ENCODE peak calls at places on chromosomes 13 and 19, in eight cellular contexts. One of them, this sample, is unnamed.

GRCh38 chr13:37138169-37138568 is 32.7 kb upstream of the CSNK1A1L start:
- DNase-seq in caudate nucleus: no peak
- DNase-seq in effector memory CD4-positive, alpha-beta T cell: no peak
- DNase-seq in T-helper 2 cell: no peak
- DNase-seq in HEK293T: peak
- DNase-seq in posterior cingulate gyrus: no peak
- DNase-seq in G401: no peak
- DNase-seq in cerebellum: no peak
- DNase-seq in this sample: peak

GRCh38 chr13:41356788-41357187 is 45.7 kb downstream of the NAA16 start:
- DNase-seq in caudate nucleus: no peak
- DNase-seq in effector memory CD4-positive, alpha-beta T cell: no peak
- DNase-seq in T-helper 2 cell: no peak
- DNase-seq in HEK293T: no peak
- DNase-seq in posterior cingulate gyrus: no peak
- DNase-seq in G401: no peak
- DNase-seq in cerebellum: no peak
- DNase-seq in this sample: no peak

GRCh38 chr13:75831389-75831788 is 195.3 kb downstream of the LMO7 start:
- DNase-seq in caudate nucleus: no peak
- DNase-seq in effector memory CD4-positive, alpha-beta T cell: no peak
- DNase-seq in T-helper 2 cell: no peak
- DNase-seq in HEK293T: no peak
- DNase-seq in posterior cingulate gyrus: no peak
- DNase-seq in G401: no peak
- DNase-seq in cerebellum: no peak
- DNase-seq in this sample: no peak

GRCh38 chr13:50355797-50356196 is 340.6 kb downstream of the KCNRG start:
- DNase-seq in caudate nucleus: no peak
- DNase-seq in effector memory CD4-positive, alpha-beta T cell: no peak
- DNase-seq in T-helper 2 cell: no peak
- DNase-seq in HEK293T: no peak
- DNase-seq in posterior cingulate gyrus: no peak
- DNase-seq in G401: no peak
- DNase-seq in cerebellum: no peak
- DNase-seq in this sample: no peak

GRCh38 chr19:2858864-2859263 is 8.3 kb upstream of the ZNF556 start:
- DNase-seq in caudate nucleus: no peak
- DNase-seq in effector memory CD4-positive, alpha-beta T cell: no peak
- DNase-seq in T-helper 2 cell: no peak
- DNase-seq in HEK293T: no peak
- DNase-seq in posterior cingulate gyrus: no peak
- DNase-seq in G401: no peak
- DNase-seq in cerebellum: no peak
- DNase-seq in this sample: no peak

GRCh38 chr13:106234656-106235055 is 300.8 kb downstream of the EFNB2 start:
- DNase-seq in caudate nucleus: no peak
- DNase-seq in effector memory CD4-positive, alpha-beta T cell: no peak
- DNase-seq in T-helper 2 cell: no peak
- DNase-seq in HEK293T: no peak
- DNase-seq in posterior cingulate gyrus: no peak
- DNase-seq in G401: no peak
- DNase-seq in cerebellum: no peak
- DNase-seq in this sample: no peak

GRCh38 chr13:112716841-112717520 is 27.1 kb downstream of the ATP11A start:
- DNase-seq in caudate nucleus: no peak
- DNase-seq in effector memory CD4-positive, alpha-beta T cell: no peak
- DNase-seq in T-helper 2 cell: no peak
- DNase-seq in HEK293T: no peak
- DNase-seq in posterior cingulate gyrus: no peak
- DNase-seq in G401: no peak
- DNase-seq in cerebellum: no peak
- DNase-seq in this sample: no peak

GRCh38 chr19:34124828-34125227 is 47.5 kb upstream of the LSM14A start:
- DNase-seq in caudate nucleus: no peak
- DNase-seq in effector memory CD4-positive, alpha-beta T cell: no peak
- DNase-seq in T-helper 2 cell: no peak
- DNase-seq in HEK293T: no peak
- DNase-seq in posterior cingulate gyrus: no peak
- DNase-seq in G401: no peak
- DNase-seq in cerebellum: no peak
- DNase-seq in this sample: no peak

GRCh38 chr19:39017646-39018045 is 14.7 kb downstream of the FBXO27 start:
- DNase-seq in caudate nucleus: no peak
- DNase-seq in effector memory CD4-positive, alpha-beta T cell: no peak
- DNase-seq in T-helper 2 cell: no peak
- DNase-seq in HEK293T: no peak
- DNase-seq in posterior cingulate gyrus: no peak
- DNase-seq in G401: no peak
- DNase-seq in cerebellum: no peak
- DNase-seq in this sample: no peak

GRCh38 chr13:97978661-97979450 is 25.4 kb downstream of the IPO5 start:
- DNase-seq in caudate nucleus: no peak
- DNase-seq in effector memory CD4-positive, alpha-beta T cell: no peak
- DNase-seq in T-helper 2 cell: no peak
- DNase-seq in HEK293T: no peak
- DNase-seq in posterior cingulate gyrus: no peak
- DNase-seq in G401: no peak
- DNase-seq in cerebellum: no peak
- DNase-seq in this sample: no peak

GRCh38 chr13:51644649-51645048 is 60.4 kb downstream of the WDFY2 start:
- DNase-seq in caudate nucleus: no peak
- DNase-seq in effector memory CD4-positive, alpha-beta T cell: no peak
- DNase-seq in T-helper 2 cell: no peak
- DNase-seq in HEK293T: no peak
- DNase-seq in posterior cingulate gyrus: no peak
- DNase-seq in G401: no peak
- DNase-seq in cerebellum: no peak
- DNase-seq in this sample: no peak

GRCh38 chr19:31600731-31601295 is 251.6 kb upstream of the TSHZ3 start:
- DNase-seq in caudate nucleus: no peak
- DNase-seq in effector memory CD4-positive, alpha-beta T cell: no peak
- DNase-seq in T-helper 2 cell: no peak
- DNase-seq in HEK293T: no peak
- DNase-seq in posterior cingulate gyrus: no peak
- DNase-seq in G401: no peak
- DNase-seq in cerebellum: no peak
- DNase-seq in this sample: no peak

GRCh38 chr13:24356837-24357236 is 47.5 kb downstream of the C1QTNF9 start:
- DNase-seq in caudate nucleus: no peak
- DNase-seq in effector memory CD4-positive, alpha-beta T cell: no peak
- DNase-seq in T-helper 2 cell: no peak
- DNase-seq in HEK293T: no peak
- DNase-seq in posterior cingulate gyrus: no peak
- DNase-seq in G401: no peak
- DNase-seq in cerebellum: no peak
- DNase-seq in this sample: no peak

This sample was measured in WTC11.